ENCODE peak calls at places on chromosome 3, in eight cellular contexts. Q, H, Z, M, L, W, D and F are unnamed samples.

GRCh38 chr3:195154111-195154791 is 116.7 kb downstream of the XXYLT1 start:
- DNase-seq in W (peak; percentile 78), Z (no peak), Q (no peak), L (no peak), H (peak; percentile 87), M (no peak), D (no peak), F (peak; percentile 45)

GRCh38 chr3:172370434-172370833 is 77.8 kb downstream of the GHSR start:
- DNase-seq in Z (no peak), W (no peak), M (no peak), H (no peak), Q (no peak), D (no peak), L (no peak), F (no peak)

GRCh38 chr3:57141719-57142118 is 23.4 kb downstream of the IL17RD start:
- DNase-seq in M (no peak), Q (no peak), D (no peak), L (no peak), W (no peak), Z (no peak), H (no peak), F (no peak)

GRCh38 chr3:125104639-125105038 is 48.8 kb upstream of the HEG1 start:
- DNase-seq in M (no peak), D (no peak), H (peak; percentile 32), W (peak; percentile 53), Q (no peak), Z (no peak), L (no peak), F (no peak)

GRCh38 chr3:49422379-49423248 is at the start of gene AMT:
- DNase-seq in Q (no peak), H (no peak), L (no peak), M (no peak), D (no peak), Z (peak; percentile 22), W (no peak), F (no peak)

GRCh38 chr3:122714269-122714668 is 33.6 kb downstream of the PARP14 start:
- DNase-seq in W (no peak), Q (no peak), Z (no peak), H (no peak), D (no peak), L (no peak), M (no peak), F (no peak)

GRCh38 chr3:64426551-64426950 is 201.3 kb upstream of the PRICKLE2 start:
- DNase-seq in Z (no peak), Q (no peak), L (no peak), M (no peak), W (no peak), D (no peak), H (no peak), F (no peak)

GRCh38 chr3:16793321-16793720 is 91.4 kb upstream of the PLCL2 start:
- DNase-seq in H (no peak), W (no peak), Z (no peak), D (no peak), L (no peak), M (no peak), Q (no peak), F (no peak)

GRCh38 chr3:9402410-9403228 is 5.2 kb downstream of the SETD5 start:
- DNase-seq in L (no peak), D (no peak), M (no peak), Z (peak; percentile 26), Q (no peak), H (peak; percentile 35), W (peak; percentile 40), F (no peak)

GRCh38 chr3:57556459-57557087 is 499 bp downstream of the PDE12 start:
- DNase-seq in D (no peak), L (no peak), H (no peak), Z (peak; percentile 46), Q (no peak), W (no peak), M (no peak), F (no peak)

GRCh38 chr3:48709051-48709461 is 8.0 kb downstream of the IP6K2 start:
- DNase-seq in H (no peak), M (no peak), W (no peak), Q (no peak), D (no peak), Z (no peak), L (no peak), F (no peak)

GRCh38 chr3:85161544-85161943 is 202.8 kb downstream of the CADM2 start:
- DNase-seq in L (no peak), H (no peak), W (no peak), D (no peak), Z (no peak), Q (no peak), M (no peak), F (no peak)

GRCh38 chr3:169825316-169825715 is 12.6 kb upstream of the LRRC34 start:
- DNase-seq in W (no peak), H (no peak), L (no peak), Q (no peak), Z (no peak), M (no peak), D (no peak), F (no peak)

GRCh38 chr3:150068440-150069157 is 97.9 kb upstream of the PFN2 start:
- DNase-seq in Z (no peak), D (no peak), W (no peak), L (no peak), M (no peak), H (no peak), Q (no peak), F (no peak)

GRCh38 chr3:160169139-160169830 is 55.9 kb upstream of the C3orf80 start:
- DNase-seq in M (no peak), D (peak; percentile 50), Q (no peak), H (peak; percentile 89), Z (no peak), L (no peak), W (peak; percentile 82), F (peak; percentile 45)

GRCh38 chr3:46998121-46998851 is 18.8 kb downstream of the NBEAL2 start:
- DNase-seq in W (peak; percentile 39), Q (peak; percentile 61), L (peak; percentile 80), H (peak; percentile 49), Z (peak; percentile 16), M (peak; percentile 83), D (no peak), F (no peak)

GRCh38 chr3:126442099-126442848 is 33.4 kb downstream of the ZXDC start:
- DNase-seq in H (no peak), Z (no peak), Q (no peak), M (no peak), W (peak; percentile 18), D (no peak), L (no peak), F (no peak)

GRCh38 chr3:136818191-136818850 is 605 bp upstream of the SLC35G2 start:
- DNase-seq in W (peak; percentile 72), M (no peak), Z (no peak), Q (no peak), D (peak; percentile 61), L (peak; percentile 57), H (peak; percentile 96), F (no peak)

GRCh38 chr3:53516339-53516738 is 21.9 kb downstream of the CACNA1D start:
- DNase-seq in D (no peak), L (no peak), M (no peak), Z (peak; percentile 13), W (no peak), Q (no peak), H (no peak), F (no peak)

GRCh38 chr3:141455603-141456327 is 31.1 kb upstream of the RASA2 start:
- DNase-seq in M (no peak), Z (no peak), L (no peak), H (no peak), W (no peak), Q (no peak), D (no peak), F (no peak)

GRCh38 chr3:170359178-170359704 is 1.7 kb downstream of the SKIL start:
- DNase-seq in Z (no peak), Q (no peak), M (no peak), H (no peak), D (no peak), W (no peak), L (no peak), F (no peak)

GRCh38 chr3:149581681-149582349 is 76.0 kb downstream of the WWTR1 start:
- DNase-seq in Z (no peak), M (peak; percentile 55), L (no peak), D (peak; percentile 53), W (peak; percentile 84), Q (no peak), H (peak; percentile 90), F (peak; percentile 85)

GRCh38 chr3:88032245-88032644 is 26.6 kb downstream of the CGGBP1 start:
- DNase-seq in W (peak; percentile 20), H (peak; percentile 25), L (no peak), D (no peak), Q (no peak), M (no peak), Z (no peak), F (no peak)

GRCh38 chr3:118102737-118103136 is 931.9 kb downstream of the IGSF11 start:
- DNase-seq in M (peak; percentile 5), Z (no peak), L (no peak), W (no peak), H (no peak), Q (no peak), D (no peak), F (no peak)